ENCODE peak calls at places on chromosomes 13 and 19, in four cellular contexts. One of them, this sample, is unnamed. For H3K36me3, the result is how much of the 10 kb centered on the place peaks cover.

GRCh38 chr19:30621326-30621920 is 249.2 kb downstream of the ZNF536 start:
- DNase-seq in mesendoderm: no peak
- DNase-seq in CD4-positive, alpha-beta memory T cell: no peak
- DNase-seq in transverse colon: no peak
- DNase-seq in this sample: no peak

GRCh38 chr19:34319785-34320184 is 45.2 kb upstream of the GPI start:
- DNase-seq in CD4-positive, alpha-beta memory T cell: no peak
- DNase-seq in transverse colon: no peak
- DNase-seq in mesendoderm: no peak
- DNase-seq in this sample: peak

GRCh38 chr19:5542665-5543064 is 25.1 kb downstream of the TINCR start:
- DNase-seq in transverse colon: no peak
- DNase-seq in mesendoderm: peak
- DNase-seq in CD4-positive, alpha-beta memory T cell: no peak
- DNase-seq in this sample: no peak

GRCh38 chr13:112213467-112214245 is 146.7 kb downstream of the SOX1 start:
- DNase-seq in CD4-positive, alpha-beta memory T cell: no peak
- DNase-seq in mesendoderm: no peak
- DNase-seq in transverse colon: peak
- DNase-seq in this sample: no peak

GRCh38 chr13:114101831-114102520 is 30.4 kb downstream of the RASA3 start:
- DNase-seq in mesendoderm: no peak
- DNase-seq in transverse colon: peak
- DNase-seq in CD4-positive, alpha-beta memory T cell: peak
- DNase-seq in this sample: no peak

GRCh38 chr19:55471266-55471665 is 5.2 kb upstream of the ZNF628 start:
- DNase-seq in CD4-positive, alpha-beta memory T cell: no peak
- DNase-seq in transverse colon: no peak
- DNase-seq in mesendoderm: no peak
- DNase-seq in this sample: no peak

GRCh38 chr19:16737909-16738308 is 18.3 kb downstream of the NWD1 start:
- DNase-seq in CD4-positive, alpha-beta memory T cell: no peak
- DNase-seq in transverse colon: no peak
- DNase-seq in mesendoderm: no peak
- DNase-seq in this sample: no peak

GRCh38 chr19:33379151-33379829 is 5.8 kb downstream of the CEBPG start:
- DNase-seq in transverse colon: no peak
- DNase-seq in CD4-positive, alpha-beta memory T cell: no peak
- DNase-seq in mesendoderm: no peak
- DNase-seq in this sample: no peak

GRCh38 chr19:41341669-41342490 is 11.8 kb downstream of the TGFB1 start:
- DNase-seq in mesendoderm: no peak
- DNase-seq in transverse colon: peak
- DNase-seq in CD4-positive, alpha-beta memory T cell: no peak
- DNase-seq in this sample: peak
- H3K36me3 ChIP-seq in mesendoderm: under half
- H3K36me3 ChIP-seq in transverse colon: under half
- H3K36me3 ChIP-seq in CD4-positive, alpha-beta memory T cell: half or more
- H3K36me3 ChIP-seq in this sample: under half

DNA sequence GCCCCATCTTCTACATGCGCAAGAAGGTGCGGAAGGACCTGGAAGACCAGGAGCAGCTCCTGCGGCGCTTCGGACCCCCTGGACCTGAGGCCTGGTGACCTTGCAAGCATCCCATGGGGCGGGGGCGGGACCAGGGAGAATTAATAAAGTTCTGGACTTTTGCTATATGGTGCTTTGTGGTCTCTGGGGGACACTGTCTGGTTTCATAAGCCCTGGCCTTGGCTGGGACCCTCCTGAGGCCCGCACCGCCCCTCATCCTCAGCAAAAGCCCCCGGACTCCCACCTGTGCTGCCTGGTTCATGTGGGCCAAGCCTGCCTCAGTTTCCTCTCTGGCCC is 920 bp upstream of the SPIB start:
- DNase-seq in transverse colon: no peak
- DNase-seq in CD4-positive, alpha-beta memory T cell: no peak
- DNase-seq in mesendoderm: no peak
- DNase-seq in this sample: no peak
- H3K36me3 ChIP-seq in transverse colon: under half
- H3K36me3 ChIP-seq in CD4-positive, alpha-beta memory T cell: under half
- H3K36me3 ChIP-seq in mesendoderm: under half
- H3K36me3 ChIP-seq in this sample: under half

GRCh38 chr13:106561551-106562170 is 6.3 kb downstream of the ARGLU1 start:
- DNase-seq in CD4-positive, alpha-beta memory T cell: peak
- DNase-seq in mesendoderm: peak
- DNase-seq in transverse colon: no peak
- DNase-seq in this sample: peak

GRCh38 chr13:106560791-106561190 is 7.1 kb downstream of the ARGLU1 start:
- DNase-seq in mesendoderm: peak
- DNase-seq in CD4-positive, alpha-beta memory T cell: no peak
- DNase-seq in transverse colon: no peak
- DNase-seq in this sample: no peak

GRCh38 chr13:106558527-106558926 is 9.4 kb downstream of the ARGLU1 start:
- DNase-seq in mesendoderm: no peak
- DNase-seq in transverse colon: no peak
- DNase-seq in CD4-positive, alpha-beta memory T cell: no peak
- DNase-seq in this sample: no peak

GRCh38 chr13:106550570-106551135 is 15.2 kb upstream of the EFNB2 start:
- DNase-seq in transverse colon: no peak
- DNase-seq in mesendoderm: no peak
- DNase-seq in CD4-positive, alpha-beta memory T cell: no peak
- DNase-seq in this sample: no peak

DNA sequence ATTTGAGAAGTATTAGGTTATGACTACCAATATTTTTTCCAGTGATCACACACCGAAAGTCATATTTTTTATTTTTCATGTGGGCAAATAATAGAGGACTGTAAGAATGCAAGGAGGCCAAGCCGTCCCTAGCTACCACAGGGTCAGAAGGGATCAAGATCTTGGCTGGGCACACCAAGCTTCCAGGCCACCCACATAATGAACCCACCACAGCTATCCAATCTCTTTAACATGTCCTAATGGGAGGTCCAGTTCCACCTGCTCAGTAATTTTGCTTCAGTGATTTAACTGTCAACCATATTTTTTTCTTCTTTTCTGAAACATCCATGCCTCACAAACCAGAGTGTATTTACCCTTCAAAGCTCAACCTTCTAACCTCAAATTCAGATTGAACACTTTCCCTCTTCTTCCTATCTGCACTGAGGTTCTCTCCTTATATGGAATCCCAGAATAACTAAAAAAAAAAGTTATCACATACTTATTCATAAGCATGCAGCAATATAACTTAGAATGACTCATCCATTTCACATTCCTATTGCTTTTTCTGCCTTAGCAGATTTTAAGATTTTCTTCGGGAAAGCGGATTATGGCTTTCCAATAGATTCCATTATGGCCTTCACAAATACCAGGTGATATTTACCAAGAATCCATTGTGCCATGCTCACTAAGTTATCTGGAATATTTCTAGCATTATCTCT is 12.2 kb downstream of the ARGLU1 start:
- DNase-seq in transverse colon: no peak
- DNase-seq in CD4-positive, alpha-beta memory T cell: no peak
- DNase-seq in mesendoderm: no peak
- DNase-seq in this sample: no peak
- H3K36me3 ChIP-seq in transverse colon: under half
- H3K36me3 ChIP-seq in CD4-positive, alpha-beta memory T cell: half or more
- H3K36me3 ChIP-seq in mesendoderm: under half
- H3K36me3 ChIP-seq in this sample: under half

DNA sequence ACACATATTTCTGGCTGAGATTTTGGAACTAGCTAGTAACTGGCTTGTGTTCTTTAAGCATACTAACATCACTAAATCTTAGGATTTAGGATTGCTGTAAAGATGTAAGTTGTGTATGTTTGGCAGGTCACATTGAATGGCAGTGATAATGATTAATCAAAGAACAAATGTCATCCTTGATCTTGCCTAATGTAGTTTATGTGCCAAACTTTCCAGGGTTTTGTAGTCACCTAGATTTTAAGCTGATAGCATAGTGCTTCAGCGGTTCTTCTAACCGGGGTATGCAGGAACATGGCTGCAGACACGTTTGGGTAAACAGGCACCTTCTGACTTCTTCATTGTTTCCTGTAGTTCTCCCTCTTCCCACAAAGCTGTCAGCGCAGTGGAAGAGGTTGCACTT is 9.7 kb downstream of the CLN5 start:
- DNase-seq in mesendoderm: no peak
- DNase-seq in CD4-positive, alpha-beta memory T cell: no peak
- DNase-seq in transverse colon: no peak
- DNase-seq in this sample: no peak
- H3K36me3 ChIP-seq in mesendoderm: under half
- H3K36me3 ChIP-seq in CD4-positive, alpha-beta memory T cell: under half
- H3K36me3 ChIP-seq in transverse colon: under half
- H3K36me3 ChIP-seq in this sample: under half